ENCODE peak calls at places on chromosomes 6 and 20, in four cellular contexts. S is IMR-90, I is heart right ventricle, M is type B pancreatic cell. T is an unnamed sample.

GRCh38 chr6:64811145-64811544 is 895.9 kb downstream of the EYS start:
- DNase-seq in I (no peak), M (no peak), S (no peak), T (no peak)

GRCh38 chr6:56708810-56709597 is 66.3 kb upstream of the DST start:
- DNase-seq in S (peak; percentile 76), I (no peak), M (no peak), T (no peak)

GRCh38 chr20:54486583-54486982 is 11.2 kb downstream of the DOK5 start:
- DNase-seq in M (no peak), S (no peak), I (no peak), T (no peak)

GRCh38 chr6:139240161-139241010 is 51.4 kb downstream of the TXLNB start:
- DNase-seq in S (peak; percentile 96), I (no peak), M (no peak), T (peak; percentile 83)

GRCh38 chr20:62501801-62502495 is 26.2 kb upstream of the GATA5 start:
- DNase-seq in M (no peak), I (no peak), S (peak; percentile 63), T (no peak)

GRCh38 chr6:75098709-75099108 is 107.1 kb downstream of the COL12A1 start:
- DNase-seq in S (peak; percentile 98), M (no peak), I (peak; percentile 74), T (peak; percentile 86)

GRCh38 chr6:104711371-104711770 is 148.3 kb downstream of the HACE1 start:
- DNase-seq in M (no peak), S (peak; percentile 51), I (no peak), T (no peak)

GRCh38 chr6:19988555-19988954 is 151.4 kb downstream of the ID4 start:
- DNase-seq in S (peak; percentile 9), I (no peak), M (no peak), T (no peak)

GRCh38 chr6:166586424-166587156 is at the start of gene RAMACL:
- DNase-seq in S (no peak), M (no peak), I (no peak), T (peak; percentile 54)

GRCh38 chr6:151647871-151648639 is 154.2 kb downstream of the CCDC170 start:
- DNase-seq in S (no peak), I (no peak), M (no peak), T (no peak)

GRCh38 chr6:158389188-158389919 is 77.1 kb downstream of the TULP4 start:
- DNase-seq in I (no peak), S (no peak), M (no peak), T (no peak)

GRCh38 chr20:12594410-12595130 is 414.2 kb upstream of the SPTLC3 start:
- DNase-seq in I (no peak), M (no peak), S (no peak), T (no peak)

GRCh38 chr6:111591370-111591900 is 14.2 kb downstream of the TRAF3IP2 start:
- DNase-seq in M (no peak), I (no peak), S (peak; percentile 100), T (peak; percentile 90)

GRCh38 chr6:149046164-149046821 is 271.2 kb upstream of the TAB2 start:
- DNase-seq in I (no peak), S (no peak), M (no peak), T (no peak)

GRCh38 chr20:51026317-51026716 is 3.4 kb upstream of the KCNG1 start:
- DNase-seq in M (no peak), S (no peak), I (no peak), T (no peak)

GRCh38 chr6:20479075-20479871 is 55.0 kb upstream of the CDKAL1 start:
- DNase-seq in S (no peak), M (no peak), I (no peak), T (peak; percentile 57)

GRCh38 chr20:24118781-24119175 is 130.2 kb upstream of the GGTLC1 start:
- DNase-seq in I (no peak), S (no peak), M (no peak), T (no peak)

GRCh38 chr6:146770965-146771735 is 172.4 kb downstream of the ADGB start:
- DNase-seq in S (no peak), I (peak; percentile 58), M (no peak), T (no peak)

DNA sequence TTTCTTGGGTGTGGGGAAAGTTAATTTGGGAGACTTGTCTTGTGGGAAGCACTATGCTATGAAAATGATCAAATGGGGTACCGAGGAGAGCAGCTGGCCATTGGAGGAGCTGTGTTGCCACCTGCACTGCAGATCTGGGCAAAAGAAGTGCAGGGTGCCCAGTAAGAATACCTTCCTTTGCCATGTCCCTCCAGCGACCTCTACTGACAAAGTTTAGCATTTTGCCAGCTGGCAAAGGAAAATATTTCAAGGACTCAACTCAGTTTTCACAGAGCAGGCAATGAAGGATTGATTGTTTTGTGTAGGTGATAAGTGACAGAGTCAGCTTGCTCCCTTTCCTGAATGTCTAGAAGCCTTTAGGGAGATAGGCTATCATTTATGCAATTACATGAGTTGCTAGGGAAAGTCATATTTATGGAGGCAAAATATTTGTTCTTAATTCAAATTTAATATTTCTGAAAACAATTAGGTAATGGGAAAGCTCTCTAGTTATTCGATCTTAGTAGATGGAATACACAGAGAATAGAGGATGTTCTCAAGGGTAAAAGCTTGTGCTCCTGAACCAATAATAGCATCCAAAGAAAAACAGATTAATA is 118.4 kb downstream of the FARS2 start:
- DNase-seq in M (no peak), S (peak; percentile 44), I (no peak), T (no peak)
- TF ChIP-seq CTCF in M (peak; percentile 61), S (peak; percentile 71), I (peak; percentile 54), T (peak; percentile 50)

GRCh38 chr6:13575377-13575775 is 975 bp downstream of the SIRT5 start:
- DNase-seq in S (no peak), M (no peak), I (no peak), T (no peak)
- TF ChIP-seq CTCF in S (peak; percentile 65), M (peak; percentile 98), I (peak; percentile 77), T (peak; percentile 91)

GRCh38 chr6:28969129-28969528 is 36.0 kb downstream of the ZNF311 start:
- DNase-seq in S (no peak), M (no peak), I (no peak), T (no peak)
- TF ChIP-seq CTCF in S (no peak), M (no peak), I (no peak), T (no peak)

GRCh38 chr6:6758915-6759654 is 170.6 kb downstream of the LY86 start:
- DNase-seq in I (peak; percentile 87), M (no peak), S (peak; percentile 61), T (no peak)
- TF ChIP-seq CTCF in I (peak; percentile 62), M (peak; percentile 74), S (peak; percentile 51), T (peak; percentile 65)

DNA sequence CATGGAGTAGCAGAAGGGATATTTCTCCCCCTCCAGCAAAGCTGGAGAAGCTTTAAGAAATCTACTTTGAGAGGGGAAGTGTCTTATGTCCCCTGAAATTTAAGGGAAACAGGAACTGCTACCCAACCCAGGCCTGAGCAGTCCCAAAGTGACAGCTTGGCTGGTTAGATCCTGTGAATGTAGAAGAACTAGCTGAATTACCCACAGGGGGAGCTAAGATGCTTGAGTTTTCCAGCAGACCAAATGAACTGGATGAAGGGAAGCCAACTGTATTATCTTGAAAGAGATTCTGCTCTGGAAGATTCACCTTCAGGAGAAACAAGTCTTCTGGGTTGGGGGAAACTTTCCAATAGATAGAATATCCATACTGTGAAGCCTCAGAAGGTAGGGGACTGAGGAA is 303.3 kb upstream of the MMS22L start:
- DNase-seq in M (no peak), S (peak; percentile 49), I (no peak), T (no peak)
- TF ChIP-seq CTCF in M (peak; percentile 43), S (peak; percentile 41), I (peak; percentile 21), T (peak; percentile 45)

GRCh38 chr6:10949579-10950490 is 63.0 kb downstream of the SYCP2L start:
- DNase-seq in S (no peak), I (no peak), M (no peak), T (no peak)

GRCh38 chr6:10947966-10948365 is 61.1 kb downstream of the SYCP2L start:
- DNase-seq in M (no peak), I (no peak), S (no peak), T (no peak)

GRCh38 chr6:10956776-10957175 is 69.9 kb downstream of the SYCP2L start:
- DNase-seq in S (no peak), I (no peak), M (no peak), T (no peak)

GRCh38 chr6:10954590-10955010 is 67.7 kb downstream of the SYCP2L start:
- DNase-seq in I (peak; percentile 73), S (peak; percentile 77), M (peak; percentile 85), T (peak; percentile 91)

DNA sequence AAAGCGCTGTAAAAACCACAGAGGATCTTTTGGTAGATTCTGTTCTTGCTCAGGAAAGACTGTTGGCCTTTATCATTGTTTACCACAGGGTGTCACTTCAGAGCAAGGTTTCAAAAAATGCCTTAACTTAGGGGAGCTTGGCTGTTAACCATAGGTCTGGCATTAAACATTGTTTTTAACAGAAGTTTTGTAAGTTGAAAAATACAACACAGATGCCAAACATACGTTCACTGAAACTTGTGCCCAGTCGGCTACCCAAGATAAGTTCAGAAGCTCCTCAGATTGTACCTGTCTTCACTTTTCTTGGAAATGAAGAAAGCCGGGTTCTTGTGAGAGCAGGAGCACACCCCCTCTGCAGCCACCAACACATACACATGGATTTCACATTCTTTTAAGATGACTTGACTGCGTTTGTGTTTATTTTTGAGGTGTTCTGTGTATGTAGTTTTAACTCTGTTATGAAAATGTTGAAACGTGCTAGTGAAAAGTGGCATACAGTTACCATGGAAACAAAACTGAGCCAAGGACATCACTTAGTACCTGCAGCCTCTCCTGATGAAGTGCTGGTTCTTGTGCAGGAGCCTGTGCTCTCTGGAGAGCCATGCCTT is 64.9 kb downstream of the SYCP2L start:
- DNase-seq in M (no peak), I (no peak), S (peak; percentile 94), T (no peak)
- TF ChIP-seq CTCF in M (peak; percentile 72), I (peak; percentile 52), S (peak; percentile 76), T (peak; percentile 82)

GRCh38 chr6:78952362-78952761 is 85.0 kb downstream of the IRAK1BP1 start:
- DNase-seq in S (no peak), M (no peak), I (no peak), T (no peak)
- TF ChIP-seq CTCF in S (no peak), M (no peak), I (no peak), T (no peak)

T was measured in osteocyte.